ENCODE peak calls at places on chromosomes 7 and 10, in five cellular contexts. F, B, M, E and Z are unnamed samples.

GRCh38 chr7:33677556-33677955 is 227.8 kb upstream of the BMPER start:
- DNase-seq in M (no peak), B (no peak), E (no peak), F (no peak), Z (no peak)

GRCh38 chr7:128770238-128770637 is 5.4 kb downstream of the OPN1SW start:
- DNase-seq in B (no peak), E (no peak), M (no peak), F (no peak), Z (no peak)

GRCh38 chr7:39845011-39845410 is 105.0 kb upstream of the CDK13 start:
- DNase-seq in F (no peak), M (no peak), B (no peak), E (no peak), Z (no peak)

GRCh38 chr10:27240212-27240890 is at the start of gene ACBD5:
- DNase-seq in B (peak; percentile 27), M (peak; percentile 82), F (peak; percentile 91), E (peak; percentile 91), Z (peak; percentile 95)

GRCh38 chr10:132585732-132586722 is 48.4 kb downstream of the INPP5A start:
- DNase-seq in E (no peak), M (no peak), F (peak; percentile 55), B (no peak), Z (no peak)

GRCh38 chr10:60801538-60801937 is 23.3 kb downstream of the CDK1 start:
- DNase-seq in M (no peak), B (no peak), E (no peak), F (no peak), Z (no peak)

GRCh38 chr10:97673736-97674525 is 13.1 kb downstream of the AVPI1 start:
- DNase-seq in E (no peak), M (peak; percentile 12), B (no peak), F (peak; percentile 78), Z (peak; percentile 83)

GRCh38 chr7:962401-963081 is 8.1 kb upstream of the ADAP1 start:
- DNase-seq in M (no peak), B (no peak), F (no peak), E (no peak), Z (no peak)

GRCh38 chr10:5888843-5889623 is 660 bp downstream of the ANKRD16 start:
- DNase-seq in B (peak; percentile 20), M (peak; percentile 1), E (no peak), F (peak; percentile 8), Z (peak; percentile 48)

GRCh38 chr10:68594405-68594804 is 34.3 kb downstream of the TET1 start:
- DNase-seq in F (peak; percentile 41), E (no peak), B (no peak), M (no peak), Z (no peak)

GRCh38 chr10:37860494-37861190 is 3.2 kb upstream of the ZNF248 start:
- DNase-seq in E (no peak), F (peak; percentile 48), B (no peak), M (peak; percentile 16), Z (peak; percentile 11)

GRCh38 chr7:101733713-101734475 is 83.5 kb upstream of the CUX1 start:
- DNase-seq in B (peak; percentile 50), M (peak; percentile 43), E (no peak), F (peak; percentile 92), Z (peak; percentile 86)